ENCODE peak calls at places on chromosomes 12 and 14, in six cellular contexts. P, R, M, J, C and B are unnamed samples.

GRCh38 chr12:2273288-2273687 is 220.5 kb downstream of the CACNA1C start:
- DNase-seq in P (no peak), R (no peak), M (no peak), J (no peak), C (no peak), B (no peak)

GRCh38 chr12:124480469-124481256 is 86.7 kb downstream of the NCOR2 start:
- DNase-seq in P (no peak), R (peak; percentile 53), M (peak; percentile 28), J (peak; percentile 99), C (no peak), B (no peak)

GRCh38 chr12:52007982-52008510 is 1.3 kb downstream of the TAMALIN start:
- DNase-seq in P (no peak), R (no peak), M (no peak), J (no peak), C (no peak), B (no peak)

GRCh38 chr14:40271480-40271879 is 839.2 kb upstream of the FBXO33 start:
- DNase-seq in P (no peak), R (no peak), M (no peak), J (no peak), C (no peak), B (no peak)

GRCh38 chr14:35480119-35480769 is 53.7 kb upstream of the INSM2 start:
- DNase-seq in P (no peak), R (no peak), M (no peak), J (peak; percentile 27), C (no peak), B (peak; percentile 18)

GRCh38 chr12:11758087-11758837 is 108.8 kb downstream of the ETV6 start:
- DNase-seq in P (no peak), R (peak; percentile 82), M (no peak), J (no peak), C (no peak), B (no peak)

GRCh38 chr12:92505373-92506340 is 197.1 kb upstream of the PLEKHG7 start:
- DNase-seq in P (no peak), R (peak; percentile 69), M (no peak), J (peak; percentile 80), C (no peak), B (peak; percentile 19)

GRCh38 chr12:112762753-112763152 is 28.8 kb upstream of the RPH3A start:
- DNase-seq in P (no peak), R (peak; percentile 66), M (no peak), J (no peak), C (peak; percentile 35), B (no peak)

GRCh38 chr14:54787263-54787662 is 115.4 kb downstream of the GCH1 start:
- DNase-seq in P (no peak), R (no peak), M (no peak), J (peak; percentile 63), C (peak; percentile 35), B (no peak)

GRCh38 chr12:3275171-3276041 is 198.2 kb downstream of the TSPAN9 start:
- DNase-seq in P (peak; percentile 83), R (peak; percentile 81), M (peak; percentile 34), J (peak; percentile 77), C (peak; percentile 87), B (peak; percentile 59)

GRCh38 chr14:95685978-95686922 is at the start of gene TCL1B:
- DNase-seq in P (no peak), R (no peak), M (no peak), J (peak; percentile 89), C (no peak), B (no peak)

GRCh38 chr14:81068384-81068783 is 113.0 kb downstream of the TSHR start:
- DNase-seq in P (no peak), R (no peak), M (no peak), J (no peak), C (no peak), B (no peak)

GRCh38 chr12:94689646-94690036 is 39.3 kb upstream of the TMCC3 start:
- DNase-seq in P (no peak), R (no peak), M (no peak), J (no peak), C (no peak), B (no peak)

GRCh38 chr12:80162177-80162576 is 62.8 kb downstream of the OTOGL start:
- DNase-seq in P (no peak), R (peak; percentile 27), M (no peak), J (no peak), C (no peak), B (no peak)

GRCh38 chr12:66960704-66961690 is 282.1 kb upstream of the GRIP1 start:
- DNase-seq in P (no peak), R (no peak), M (no peak), J (no peak), C (no peak), B (peak; percentile 46)

GRCh38 chr12:6873094-6874006 is at the start of gene SPSB2:
- DNase-seq in P (peak; percentile 96), R (peak; percentile 99), M (peak; percentile 77), J (peak; percentile 98), C (peak; percentile 100), B (peak; percentile 99)

GRCh38 chr12:1619599-1619998 is 9.4 kb upstream of the WNT5B start:
- DNase-seq in P (no peak), R (no peak), M (no peak), J (no peak), C (no peak), B (no peak)

GRCh38 chr12:65533177-65533883 is 254.8 kb downstream of the MSRB3 start:
- DNase-seq in P (no peak), R (no peak), M (no peak), J (no peak), C (peak; percentile 65), B (no peak)

GRCh38 chr12:50185975-50186663 is 18.9 kb upstream of the CERS5 start:
- DNase-seq in P (no peak), R (no peak), M (no peak), J (peak; percentile 9), C (no peak), B (no peak)

GRCh38 chr12:26744697-26745440 is 88.1 kb downstream of the ITPR2 start:
- DNase-seq in P (no peak), R (no peak), M (no peak), J (peak; percentile 81), C (peak; percentile 93), B (no peak)

GRCh38 chr12:98883231-98883630 is 238.1 kb downstream of the APAF1 start:
- DNase-seq in P (no peak), R (no peak), M (no peak), J (no peak), C (no peak), B (no peak)

GRCh38 chr12:62934799-62935674 is at the start of gene PPM1H:
- DNase-seq in P (peak; percentile 78), R (peak; percentile 74), M (no peak), J (peak; percentile 97), C (peak; percentile 99), B (peak; percentile 97)

GRCh38 chr12:89384050-89384749 is 31.9 kb upstream of the DUSP6 start:
- DNase-seq in P (no peak), R (no peak), M (peak; percentile 91), J (peak; percentile 56), C (peak; percentile 80), B (peak; percentile 63)

GRCh38 chr14:51862171-51862838 is 1.9 kb downstream of the GNG2 start:
- DNase-seq in P (no peak), R (no peak), M (no peak), J (peak; percentile 87), C (no peak), B (no peak)

GRCh38 chr12:30792648-30793499 is 38.1 kb upstream of the CAPRIN2 start:
- DNase-seq in P (no peak), R (no peak), M (no peak), J (peak; percentile 75), C (peak; percentile 64), B (peak; percentile 56)

GRCh38 chr12:78088391-78088832 is 257.7 kb downstream of the NAV3 start:
- DNase-seq in P (no peak), R (peak; percentile 13), M (no peak), J (no peak), C (no peak), B (no peak)

GRCh38 chr12:64968989-64969819 is 144.8 kb downstream of the TBC1D30 start:
- DNase-seq in P (no peak), R (no peak), M (no peak), J (no peak), C (no peak), B (peak; percentile 18)

GRCh38 chr14:99382781-99383456 is 97.7 kb downstream of the SETD3 start:
- DNase-seq in P (no peak), R (no peak), M (no peak), J (no peak), C (no peak), B (no peak)

GRCh38 chr14:100393362-100393761 is 70.2 kb downstream of the SLC25A47 start:
- DNase-seq in P (no peak), R (no peak), M (no peak), J (peak; percentile 85), C (no peak), B (peak; percentile 26)

GRCh38 chr12:20028033-20028432 is 340.3 kb upstream of the PDE3A start:
- DNase-seq in P (no peak), R (no peak), M (no peak), J (no peak), C (no peak), B (no peak)

GRCh38 chr14:60485600-60486251 is at the start of gene C14orf39:
- DNase-seq in P (no peak), R (no peak), M (no peak), J (no peak), C (peak; percentile 85), B (peak; percentile 81)

GRCh38 chr12:79690606-79691298 is at the start of gene PAWR:
- DNase-seq in P (peak; percentile 81), R (peak; percentile 86), M (no peak), J (peak; percentile 98), C (peak; percentile 97), B (peak; percentile 94)